ENCODE peak calls at places on chromosomes 7 and 10, in six cellular contexts. W, M, V, K, P and U are unnamed samples.

GRCh38 chr7:53062796-53063195 is 27.4 kb downstream of the POM121L12 start:
- DNase-seq in W (no peak), M (no peak), V (no peak), K (no peak), P (no peak), U (no peak)

GRCh38 chr10:71795248-71795647 is 21.9 kb upstream of the VSIR start:
- DNase-seq in W (peak), M (peak), V (no peak), K (peak), P (no peak), U (no peak)

GRCh38 chr7:157002819-157003421 is 7.5 kb downstream of the MNX1 start:
- DNase-seq in W (no peak), M (no peak), V (no peak), K (no peak), P (no peak), U (no peak)

GRCh38 chr10:30529373-30529998 is 95.5 kb downstream of the MAP3K8 start:
- DNase-seq in W (no peak), M (no peak), V (peak), K (no peak), P (peak), U (peak)

GRCh38 chr10:76178561-76179292 is 747.3 kb downstream of the LRMDA start:
- DNase-seq in W (no peak), M (no peak), V (no peak), K (no peak), P (no peak), U (no peak)

GRCh38 chr7:5454485-5454884 is 30.9 kb upstream of the TNRC18 start:
- DNase-seq in W (no peak), M (no peak), V (no peak), K (no peak), P (no peak), U (no peak)

GRCh38 chr10:14014423-14014822 is 316.3 kb downstream of the FRMD4A start:
- DNase-seq in W (no peak), M (no peak), V (no peak), K (no peak), P (no peak), U (no peak)

GRCh38 chr7:131619336-131620305 is 63.2 kb upstream of the PODXL start:
- DNase-seq in W (no peak), M (peak), V (no peak), K (no peak), P (no peak), U (no peak)

GRCh38 chr10:124106241-124106905 is 13.0 kb upstream of the CHST15 start:
- DNase-seq in W (peak), M (peak), V (peak), K (peak), P (no peak), U (no peak)

GRCh38 chr7:131007439-131008330 is 273.7 kb upstream of the KLF14 start:
- DNase-seq in W (peak), M (peak), V (peak), K (peak), P (peak), U (peak)